ENCODE peak calls at places on chromosomes 16 and 17, in nine cellular contexts. E, Q, K, M, B, X, S, J and C are unnamed samples.
A peak's percentile ranks its signal among the peaks of the same experiment; 100 is the strongest.

GRCh38 chr16:66478733-66479511 is 51.8 kb downstream of the BEAN1 start:
- DNase-seq in E (peak; percentile 74), Q (peak; percentile 70), K (peak; percentile 79), M (no peak), B (no peak), X (peak; percentile 76), S (peak; percentile 73), J (peak; percentile 84), C (no peak)

GRCh38 chr17:42459256-42459982 is 741 bp downstream of the ATP6V0A1 start:
- DNase-seq in E (no peak), Q (peak; percentile 77), K (peak; percentile 55), M (no peak), B (peak; percentile 49), X (peak; percentile 54), S (peak; percentile 42), J (no peak), C (no peak)

GRCh38 chr17:41483991-41484826 is 3.3 kb upstream of the KRT35 start:
- DNase-seq in E (no peak), Q (no peak), K (no peak), M (no peak), B (no peak), X (no peak), S (no peak), J (no peak), C (no peak)

GRCh38 chr16:76194621-76195015 is 82.6 kb upstream of the CNTNAP4 start:
- DNase-seq in E (no peak), Q (no peak), K (no peak), M (peak; percentile 24), B (no peak), X (no peak), S (no peak), J (no peak), C (no peak)

GRCh38 chr17:66711936-66712335 is 123.0 kb upstream of the CACNG5 start:
- DNase-seq in E (no peak), Q (no peak), K (no peak), M (no peak), B (no peak), X (peak; percentile 54), S (no peak), J (no peak), C (no peak)

GRCh38 chr17:1491406-1492248 is 859 bp downstream of the MYO1C start:
- DNase-seq in E (no peak), Q (peak; percentile 35), K (peak; percentile 77), M (no peak), B (peak; percentile 66), X (peak; percentile 68), S (peak; percentile 77), J (peak; percentile 91), C (no peak)

GRCh38 chr17:10077561-10078299 is 120.7 kb downstream of the GAS7 start:
- DNase-seq in E (peak; percentile 20), Q (no peak), K (no peak), M (no peak), B (no peak), X (peak; percentile 47), S (no peak), J (peak; percentile 4), C (no peak)

GRCh38 chr16:86509759-86510464 is 415 bp upstream of the FOXF1 start:
- DNase-seq in E (no peak), Q (peak; percentile 40), K (no peak), M (peak; percentile 75), B (peak; percentile 53), X (no peak), S (peak; percentile 53), J (no peak), C (no peak)

GRCh38 chr17:5730373-5730772 is 146.1 kb upstream of the NLRP1 start:
- DNase-seq in E (no peak), Q (no peak), K (no peak), M (no peak), B (no peak), X (no peak), S (no peak), J (no peak), C (no peak)

GRCh38 chr17:41519501-41520224 is 973 bp upstream of the KRT15 start:
- DNase-seq in E (no peak), Q (no peak), K (no peak), M (no peak), B (no peak), X (no peak), S (no peak), J (no peak), C (no peak)

GRCh38 chr16:27346818-27347217 is 33.0 kb downstream of the IL4R start:
- DNase-seq in E (no peak), Q (no peak), K (no peak), M (no peak), B (no peak), X (no peak), S (no peak), J (no peak), C (no peak)

GRCh38 chr16:1701216-1701878 is 4.6 kb upstream of the MAPK8IP3 start:
- DNase-seq in E (no peak), Q (no peak), K (no peak), M (no peak), B (no peak), X (no peak), S (no peak), J (no peak), C (no peak)

GRCh38 chr17:77375917-77376651 is 235.3 kb downstream of the SEC14L1 start:
- DNase-seq in E (peak; percentile 68), Q (peak; percentile 61), K (no peak), M (peak; percentile 53), B (no peak), X (no peak), S (no peak), J (peak; percentile 67), C (no peak)

GRCh38 chr16:58815188-58815888 is 81.2 kb upstream of the GOT2 start:
- DNase-seq in E (no peak), Q (no peak), K (no peak), M (no peak), B (no peak), X (no peak), S (no peak), J (no peak), C (no peak)

GRCh38 chr17:63999680-64000531 is 1.8 kb downstream of the PRR29 start:
- DNase-seq in E (no peak), Q (no peak), K (no peak), M (no peak), B (no peak), X (no peak), S (no peak), J (no peak), C (no peak)

GRCh38 chr17:81854974-81855774 is 5.2 kb downstream of the P4HB start:
- DNase-seq in E (no peak), Q (peak; percentile 53), K (peak; percentile 78), M (no peak), B (no peak), X (peak; percentile 13), S (no peak), J (no peak), C (no peak)

GRCh38 chr17:76191891-76192290 is 48.4 kb downstream of the RNF157 start:
- DNase-seq in E (peak; percentile 28), Q (no peak), K (no peak), M (no peak), B (no peak), X (peak; percentile 89), S (no peak), J (no peak), C (no peak)

GRCh38 chr16:46911038-46911437 is 26.9 kb downstream of the GPT2 start:
- DNase-seq in E (no peak), Q (no peak), K (no peak), M (no peak), B (no peak), X (peak; percentile 61), S (no peak), J (no peak), C (no peak)

GRCh38 chr16:24906199-24906808 is 60.5 kb downstream of the SLC5A11 start:
- DNase-seq in E (no peak), Q (peak; percentile 54), K (no peak), M (peak; percentile 16), B (peak; percentile 20), X (no peak), S (no peak), J (no peak), C (peak; percentile 2)

GRCh38 chr16:87698676-87699179 is 67.1 kb downstream of the KLHDC4 start:
- DNase-seq in E (peak; percentile 15), Q (no peak), K (no peak), M (no peak), B (no peak), X (peak; percentile 63), S (no peak), J (no peak), C (no peak)

GRCh38 chr16:70576431-70577255 is 53.0 kb downstream of the SF3B3 start:
- DNase-seq in E (no peak), Q (peak; percentile 89), K (no peak), M (no peak), B (peak; percentile 83), X (peak; percentile 81), S (no peak), J (no peak), C (no peak)

GRCh38 chr17:8896641-8897635 is 29.5 kb upstream of the PIK3R6 start:
- DNase-seq in E (no peak), Q (no peak), K (peak; percentile 39), M (no peak), B (no peak), X (no peak), S (no peak), J (no peak), C (no peak)

GRCh38 chr17:9211133-9211765 is 189.9 kb downstream of the NTN1 start:
- DNase-seq in E (no peak), Q (no peak), K (no peak), M (no peak), B (no peak), X (no peak), S (no peak), J (no peak), C (no peak)

GRCh38 chr16:49575352-49576172 is 202.0 kb downstream of the C16orf78 start:
- DNase-seq in E (no peak), Q (no peak), K (no peak), M (no peak), B (no peak), X (peak; percentile 92), S (no peak), J (peak; percentile 75), C (no peak)

GRCh38 chr17:19730829-19731228 is 14.4 kb upstream of the SLC47A2 start:
- DNase-seq in E (no peak), Q (no peak), K (no peak), M (no peak), B (no peak), X (no peak), S (no peak), J (peak; percentile 50), C (no peak)

GRCh38 chr16:84916156-84916555 is 95.2 kb downstream of the ZDHHC7 start:
- DNase-seq in E (no peak), Q (no peak), K (no peak), M (no peak), B (no peak), X (no peak), S (no peak), J (no peak), C (no peak)

GRCh38 chr16:89115216-89115949 is 21.7 kb downstream of the ACSF3 start:
- DNase-seq in E (peak; percentile 74), Q (peak; percentile 48), K (peak; percentile 60), M (no peak), B (no peak), X (peak; percentile 91), S (peak; percentile 64), J (peak; percentile 91), C (no peak)

GRCh38 chr16:77548766-77549165 is 113.9 kb upstream of the ADAMTS18 start:
- DNase-seq in E (no peak), Q (peak; percentile 28), K (no peak), M (no peak), B (no peak), X (no peak), S (no peak), J (no peak), C (no peak)

GRCh38 chr16:12674096-12674495 is 129.6 kb downstream of the CPPED1 start:
- DNase-seq in E (no peak), Q (peak; percentile 68), K (no peak), M (no peak), B (no peak), X (no peak), S (no peak), J (no peak), C (no peak)

GRCh38 chr17:37614391-37614790 is 5.2 kb upstream of the SYNRG start:
- DNase-seq in E (no peak), Q (peak; percentile 85), K (no peak), M (peak; percentile 52), B (no peak), X (no peak), S (no peak), J (no peak), C (no peak)

GRCh38 chr17:73156166-73156840 is 8.5 kb upstream of the SSTR2 start:
- DNase-seq in E (peak; percentile 40), Q (peak; percentile 69), K (peak; percentile 72), M (peak; percentile 34), B (peak; percentile 90), X (peak; percentile 81), S (peak; percentile 68), J (peak; percentile 86), C (no peak)